ENCODE peak calls at places on chromosome 17, in four cellular contexts. P is MCF 10A, X is fibroblast of mammary gland, S is neural progenitor cell. M is an unnamed sample.

GRCh38 chr17:32794533-32795246 is 82.2 kb downstream of the MYO1D start:
- DNase-seq in P (no peak), S (no peak), X (no peak), M (no peak)

GRCh38 chr17:2368383-2368782 is 31.1 kb downstream of the SGSM2 start:
- DNase-seq in P (no peak), S (no peak), X (no peak), M (no peak)

GRCh38 chr17:49191917-49192741 is 18.2 kb downstream of the GNGT2 start:
- DNase-seq in P (peak), S (peak), X (peak), M (no peak)

GRCh38 chr17:27520571-27521185 is 64.4 kb downstream of the KSR1 start:
- DNase-seq in X (no peak), P (no peak), S (peak), M (no peak)

GRCh38 chr17:22703204-22703603 is 1010.9 kb downstream of the KCNJ18 start:
- DNase-seq in X (no peak), P (no peak), S (no peak), M (no peak)

GRCh38 chr17:7351665-7352558 is at the start of gene KCTD11:
- DNase-seq in X (peak), S (peak), P (peak), M (no peak)

GRCh38 chr17:49753959-49754391 is 10.0 kb downstream of the FAM117A start:
- DNase-seq in P (no peak), X (no peak), S (no peak), M (no peak)

GRCh38 chr17:59355695-59356323 is 24.4 kb downstream of the YPEL2 start:
- DNase-seq in P (no peak), X (no peak), S (no peak), M (no peak)

GRCh38 chr17:76598004-76598439 is 12.4 kb upstream of the ST6GALNAC2 start:
- DNase-seq in P (no peak), X (no peak), S (no peak), M (no peak)

GRCh38 chr17:15649861-15650391 is 30.4 kb upstream of the FBXW10B start:
- DNase-seq in S (no peak), P (peak), X (peak), M (no peak)

GRCh38 chr17:82689077-82689476 is 9.4 kb downstream of the RAB40B start:
- DNase-seq in S (no peak), X (no peak), P (no peak), M (no peak)

GRCh38 chr17:6420173-6420641 is 14.7 kb downstream of the AIPL1 start:
- DNase-seq in P (peak), X (peak), S (peak), M (no peak)

GRCh38 chr17:39605492-39606433 is 2.0 kb downstream of the NEUROD2 start:
- DNase-seq in P (no peak), S (peak), X (peak), M (no peak)

GRCh38 chr17:540632-541031 is 174.0 kb downstream of the VPS53 start:
- DNase-seq in P (no peak), X (no peak), S (no peak), M (no peak)

GRCh38 chr17:17084317-17084835 is 42.1 kb downstream of the MPRIP start:
- DNase-seq in S (no peak), P (no peak), X (no peak), M (no peak)

GRCh38 chr17:21209511-21210175 is 4.3 kb downstream of the TMEM11 start:
- DNase-seq in S (no peak), P (no peak), X (no peak), M (no peak)

GRCh38 chr17:34308376-34308775 is 10.9 kb upstream of the CCL8 start:
- DNase-seq in P (no peak), S (no peak), X (no peak), M (no peak)

GRCh38 chr17:34305061-34305460 is 14.2 kb upstream of the CCL8 start:
- DNase-seq in X (no peak), S (no peak), P (no peak), M (peak)

GRCh38 chr17:34305606-34306005 is 13.6 kb upstream of the CCL8 start:
- DNase-seq in X (peak), S (no peak), P (no peak), M (no peak)

GRCh38 chr17:34307110-34307509 is 12.1 kb upstream of the CCL8 start:
- DNase-seq in X (peak), S (no peak), P (no peak), M (peak)

DNA sequence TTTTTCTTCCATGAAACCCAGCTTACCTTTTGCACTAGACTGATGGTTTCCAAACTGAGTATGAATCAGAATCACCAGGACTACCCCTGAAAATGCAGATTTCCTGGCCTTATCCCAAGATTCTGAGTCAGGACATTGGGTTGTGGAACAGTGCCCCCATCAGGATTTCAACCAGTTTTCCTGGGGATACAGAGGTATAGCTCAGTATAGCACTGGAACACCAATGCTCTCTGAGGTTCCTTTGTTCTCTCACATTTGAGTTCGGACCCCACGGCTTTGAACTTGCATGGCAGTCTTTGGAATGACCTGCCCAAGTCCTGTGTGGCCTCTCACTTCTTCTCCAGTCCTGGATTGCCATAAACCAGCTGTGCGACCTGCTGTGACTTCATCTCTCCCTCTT is 12.8 kb upstream of the CCL8 start:
- DNase-seq in S (peak), P (peak), X (peak), M (peak)
- TF ChIP-seq CTCF in S (peak), P (peak), X (peak), M (no peak)

GRCh38 chr17:47717261-47717697 is 15.8 kb upstream of the TBX21 start:
- DNase-seq in X (no peak), S (no peak), P (no peak), M (no peak)
- TF ChIP-seq CTCF in X (peak), S (peak), P (no peak), M (no peak)

GRCh38 chr17:75082683-75083082 is 5.1 kb upstream of the SLC16A5 start:
- DNase-seq in S (no peak), X (no peak), P (no peak), M (no peak)
- TF ChIP-seq CTCF in S (no peak), X (no peak), P (no peak), M (no peak)

DNA sequence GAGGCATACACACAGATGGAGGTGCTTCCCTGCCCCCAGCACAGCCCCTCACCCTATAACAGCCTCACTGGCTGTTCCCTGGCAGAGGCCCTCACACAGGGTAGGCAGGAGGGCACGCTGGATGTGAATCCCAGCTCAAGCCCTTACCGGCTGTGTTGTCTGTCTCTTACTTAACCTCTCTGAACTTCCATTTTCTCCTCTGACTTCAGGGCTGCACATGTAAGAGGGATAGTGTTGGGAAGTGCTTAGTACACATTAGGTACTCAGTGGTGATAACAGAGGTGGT is 24.6 kb upstream of the EIF1 start:
- DNase-seq in S (no peak), X (no peak), P (no peak), M (no peak)
- TF ChIP-seq CTCF in S (no peak), X (no peak), P (no peak), M (no peak)

GRCh38 chr17:79733692-79734070 is 2.9 kb downstream of the ENPP7 start:
- DNase-seq in P (no peak), S (no peak), X (no peak), M (no peak)
- TF ChIP-seq CTCF in P (no peak), S (no peak), X (no peak), M (no peak)

GRCh38 chr17:63223212-63223911 is 222.7 kb downstream of the CYB561 start:
- DNase-seq in S (no peak), P (no peak), X (no peak), M (no peak)

GRCh38 chr17:63224644-63225043 is 221.5 kb downstream of the CYB561 start:
- DNase-seq in S (no peak), X (peak), P (no peak), M (no peak)

GRCh38 chr17:63221941-63222340 is 224.2 kb downstream of the CYB561 start:
- DNase-seq in X (no peak), P (no peak), S (no peak), M (no peak)

DNA sequence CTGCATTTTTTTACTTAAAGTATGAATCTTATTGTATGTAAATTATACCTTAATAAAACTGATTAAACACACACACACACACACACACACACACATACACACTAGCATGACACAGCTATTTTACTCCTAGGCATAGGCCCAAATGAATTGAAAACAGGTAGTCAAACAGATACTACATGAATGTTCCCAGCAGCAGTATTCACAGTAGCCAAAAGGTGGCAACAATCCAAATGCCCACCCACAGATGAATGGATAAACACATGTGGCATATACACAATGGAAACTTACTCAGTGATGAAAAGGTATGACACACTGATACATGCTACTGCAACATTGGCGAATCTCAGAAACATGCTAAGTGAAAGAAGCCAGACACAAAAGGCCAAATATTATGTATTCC is 223.5 kb downstream of the CYB561 start:
- DNase-seq in S (no peak), P (peak), X (peak), M (no peak)
- TF ChIP-seq CTCF in S (no peak), P (no peak), X (no peak), M (no peak)

DNA sequence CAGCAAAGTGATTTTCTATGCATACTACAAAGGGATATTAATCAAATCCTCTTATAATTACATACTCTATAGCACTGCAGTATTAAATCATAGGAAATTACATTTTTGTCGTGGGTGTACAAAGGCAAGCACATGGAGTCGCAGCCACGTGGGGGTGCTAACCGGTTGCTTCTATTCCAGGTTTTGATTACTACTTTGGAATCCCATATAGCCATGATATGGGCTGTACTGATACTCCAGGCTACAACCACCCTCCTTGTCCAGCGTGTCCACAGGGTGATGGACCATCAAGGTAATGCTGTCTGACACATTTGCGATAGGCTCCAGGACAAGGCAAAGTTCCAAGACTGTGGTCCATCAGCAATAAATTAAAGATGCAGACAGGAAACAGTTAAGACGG is 60.1 kb downstream of the ARSG start:
- DNase-seq in P (no peak), S (no peak), X (peak), M (no peak)
- TF ChIP-seq CTCF in P (no peak), S (no peak), X (peak), M (no peak)